ENCODE peak calls at places on chromosomes 13 and 19, in six cellular contexts. D is left ventricle myocardium inferior, Q is OCI-LY7, K is PC-3, U is RWPE2, S is heart right ventricle. I is an unnamed sample. For H3K4me1, the result is how much of the 10 kb centered on the place peaks cover.

GRCh38 chr13:54373211-54373610 is 1344.6 kb downstream of the OLFM4 start:
- DNase-seq in S (no peak), U (no peak), K (no peak), Q (no peak), D (no peak), I (no peak)

GRCh38 chr19:21568816-21569496 is 63.6 kb downstream of the ZNF429 start:
- DNase-seq in D (peak), S (peak), K (no peak), Q (no peak), U (no peak), I (peak)

GRCh38 chr13:21034602-21035190 is 26.7 kb downstream of the LATS2 start:
- DNase-seq in Q (no peak), S (peak), U (no peak), K (peak), D (peak), I (no peak)

GRCh38 chr13:74093691-74094090 is 40.5 kb downstream of the KLF12 start:
- DNase-seq in Q (no peak), S (no peak), K (no peak), U (no peak), D (no peak), I (no peak)

GRCh38 chr13:49791214-49791752 is 1.2 kb downstream of the KPNA3 start:
- DNase-seq in Q (peak), U (no peak), D (no peak), K (peak), S (no peak), I (peak)

GRCh38 chr13:49336655-49337054 is 88.9 kb downstream of the CDADC1 start:
- DNase-seq in D (no peak), Q (no peak), S (no peak), K (no peak), U (no peak), I (no peak)

GRCh38 chr13:44188257-44188656 is 185.4 kb upstream of the SERP2 start:
- DNase-seq in S (no peak), D (no peak), U (peak), K (peak), Q (no peak), I (no peak)

GRCh38 chr13:44368062-44368591 is 5.5 kb upstream of the SERP2 start:
- DNase-seq in U (no peak), K (no peak), Q (no peak), D (no peak), S (no peak), I (no peak)

GRCh38 chr19:2983351-2984195 is 6.2 kb downstream of the TLE6 start:
- DNase-seq in Q (peak), D (peak), S (peak), U (no peak), K (peak), I (no peak)

GRCh38 chr19:18282021-18282787 is 782 bp upstream of the JUND start:
- DNase-seq in K (peak), U (no peak), S (peak), D (no peak), Q (peak), I (no peak)

GRCh38 chr13:112907286-112907685 is 61.7 kb upstream of the MCF2L start:
- DNase-seq in U (no peak), S (no peak), D (no peak), Q (no peak), K (no peak), I (no peak)

GRCh38 chr19:43636121-43636683 is 3.4 kb downstream of the CADM4 start:
- DNase-seq in U (no peak), K (no peak), D (no peak), S (no peak), Q (no peak), I (no peak)

GRCh38 chr13:70171151-70171550 is 62.9 kb upstream of the KLHL1 start:
- DNase-seq in U (no peak), D (no peak), K (peak), Q (no peak), S (no peak), I (no peak)

GRCh38 chr13:29619995-29620394 is 24.5 kb upstream of the SLC7A1 start:
- DNase-seq in U (no peak), Q (no peak), D (no peak), S (no peak), K (no peak), I (no peak)

GRCh38 chr19:590396-590745 is 690 bp downstream of the HCN2 start:
- DNase-seq in K (peak), Q (no peak), D (no peak), S (no peak), U (no peak), I (no peak)

GRCh38 chr13:34458756-34459462 is 483.2 kb upstream of the NBEA start:
- DNase-seq in K (no peak), Q (no peak), U (no peak), D (peak), S (no peak), I (no peak)

GRCh38 chr13:102195566-102196462 is 206.0 kb downstream of the FGF14 start:
- DNase-seq in K (peak), Q (no peak), S (no peak), U (no peak), D (no peak), I (no peak)

GRCh38 chr13:24618219-24618955 is 61.8 kb upstream of the ATP12A start:
- DNase-seq in D (no peak), Q (peak), K (no peak), S (no peak), U (no peak), I (no peak)

GRCh38 chr13:24223341-24224231 is 63.1 kb downstream of the SPATA13 start:
- DNase-seq in U (no peak), D (no peak), S (no peak), Q (no peak), K (no peak), I (no peak)

GRCh38 chr13:65841156-65841555 is 1389.0 kb downstream of the PCDH9 start:
- DNase-seq in Q (no peak), U (no peak), D (no peak), S (no peak), K (no peak), I (no peak)

GRCh38 chr19:51122112-51122981 is 2.4 kb upstream of the SIGLEC9 start:
- DNase-seq in D (no peak), U (no peak), K (no peak), Q (no peak), S (no peak), I (no peak)

GRCh38 chr19:5225486-5226345 is 114.9 kb downstream of the PTPRS start:
- DNase-seq in K (no peak), Q (peak), U (no peak), S (no peak), D (no peak), I (no peak)

GRCh38 chr19:34134190-34135032 is 37.9 kb upstream of the LSM14A start:
- DNase-seq in U (peak), S (peak), Q (peak), K (peak), D (peak), I (peak)

GRCh38 chr19:632228-633067 is 889 bp downstream of the POLRMT start:
- DNase-seq in D (no peak), U (no peak), Q (peak), K (peak), S (no peak), I (peak)

GRCh38 chr19:13033244-13033643 is 38.0 kb downstream of the NFIX start:
- DNase-seq in S (no peak), K (peak), D (no peak), U (no peak), Q (peak), I (no peak)
- H3K4me1 ChIP-seq in S (half or more), K (half or more), D (half or more), U (half or more), Q (under half), I (under half)

GRCh38 chr19:35716985-35717664 is 678 bp upstream of the KMT2B start:
- DNase-seq in S (peak), D (peak), Q (peak), U (peak), K (peak), I (peak)
- TF ChIP-seq CTCF in S (peak), D (peak), Q (peak), U (peak), K (peak), I (peak)

GRCh38 chr19:46412034-46412982 is 1.1 kb downstream of the CCDC8 start:
- DNase-seq in D (no peak), K (no peak), Q (no peak), S (no peak), U (no peak), I (no peak)

GRCh38 chr19:46412983-46413261 is 442 bp downstream of the CCDC8 start:
- DNase-seq in Q (no peak), K (no peak), D (no peak), S (no peak), U (no peak), I (no peak)

GRCh38 chr19:46410205-46411087 is 2.9 kb downstream of the CCDC8 start:
- DNase-seq in S (no peak), U (no peak), D (no peak), K (no peak), Q (peak), I (no peak)

GRCh38 chr19:46413262-46414031 is at the start of gene CCDC8:
- DNase-seq in S (peak), Q (no peak), K (no peak), U (peak), D (peak), I (no peak)

GRCh38 chr19:46411088-46412033 is 2.0 kb downstream of the CCDC8 start:
- DNase-seq in D (no peak), K (no peak), U (no peak), Q (no peak), S (no peak), I (no peak)
- H3K4me1 ChIP-seq in D (half or more), K (under half), U (under half), Q (under half), S (under half), I (under half)

DNA sequence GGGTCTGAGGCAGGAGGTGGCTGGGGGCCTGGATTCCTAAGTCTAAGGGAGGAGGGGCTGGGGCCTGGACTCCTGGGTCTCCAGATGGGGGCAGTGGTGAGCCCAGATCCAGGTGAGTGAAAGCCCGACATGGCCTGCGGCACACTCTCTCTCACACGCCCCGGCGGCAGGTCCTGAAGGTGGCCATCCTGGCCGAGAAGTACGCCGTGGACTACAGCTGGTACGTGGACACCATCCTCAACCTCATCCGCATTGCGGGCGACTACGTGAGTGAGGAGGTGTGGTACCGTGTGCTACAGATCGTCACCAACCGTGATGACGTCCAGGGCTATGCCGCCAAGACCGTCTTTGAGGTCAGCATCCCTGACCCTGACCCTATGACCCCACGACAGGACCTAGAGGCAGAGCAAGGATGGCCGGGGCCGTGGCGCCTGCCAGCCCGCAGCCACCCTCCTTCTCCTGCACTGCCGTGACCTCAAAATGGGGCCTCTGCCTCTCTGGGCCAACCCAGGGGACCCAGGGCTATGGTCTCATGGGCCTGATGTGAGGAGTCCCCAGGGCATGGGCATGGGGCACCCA is 13.2 kb downstream of the FUZ start:
- DNase-seq in S (no peak), D (no peak), Q (peak), K (no peak), U (no peak), I (no peak)
- TF ChIP-seq CTCF in S (no peak), D (no peak), Q (peak), K (peak), U (no peak), I (no peak)

GRCh38 chr19:49849433-49850220 is 1.3 kb upstream of the PTOV1 start:
- DNase-seq in U (no peak), K (no peak), D (no peak), Q (no peak), S (no peak), I (no peak)
- H3K4me1 ChIP-seq in U (under half), K (under half), D (under half), Q (under half), S (under half), I (under half)

DNA sequence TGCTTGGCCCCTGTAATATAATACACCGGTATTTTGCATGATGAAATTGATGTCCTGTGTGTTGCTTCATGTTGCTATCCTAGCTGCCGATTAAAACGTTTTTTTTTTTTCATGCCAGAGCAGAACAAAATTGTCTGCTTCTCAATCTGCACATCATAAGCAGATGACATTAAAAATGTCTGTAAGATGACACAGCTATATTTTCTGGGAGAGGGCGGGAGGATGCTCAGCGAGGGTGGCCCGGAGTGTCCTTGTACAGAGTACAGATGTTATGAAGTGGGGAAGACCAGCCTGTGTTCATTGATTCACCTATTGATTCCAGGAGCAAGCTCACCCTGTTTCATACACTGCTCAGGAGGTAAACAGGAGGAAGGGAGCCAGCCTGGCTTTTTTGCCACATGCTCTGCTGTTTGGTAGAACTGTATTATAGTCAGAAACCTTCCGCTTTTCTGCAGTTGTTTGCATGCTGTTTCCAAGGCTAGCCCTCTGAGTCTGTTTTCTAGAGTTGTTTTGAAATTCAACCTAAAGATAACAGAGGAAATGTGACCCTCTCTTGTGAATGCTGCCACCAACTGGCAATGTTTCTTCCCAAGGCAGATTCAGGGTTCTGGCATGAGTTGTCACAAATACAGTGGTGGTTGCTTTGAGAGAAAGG is 4.7 kb upstream of the IRS2 start:
- DNase-seq in Q (peak), S (no peak), D (no peak), U (no peak), K (peak), I (peak)
- TF ChIP-seq CTCF in Q (peak), S (peak), D (peak), U (peak), K (peak), I (peak)

GRCh38 chr13:40520916-40521315 is 145.5 kb downstream of the FOXO1 start:
- DNase-seq in S (no peak), U (no peak), K (no peak), D (no peak), Q (no peak), I (no peak)
- H3K4me1 ChIP-seq in S (under half), U (under half), K (under half), D (under half), Q (half or more), I (under half)

DNA sequence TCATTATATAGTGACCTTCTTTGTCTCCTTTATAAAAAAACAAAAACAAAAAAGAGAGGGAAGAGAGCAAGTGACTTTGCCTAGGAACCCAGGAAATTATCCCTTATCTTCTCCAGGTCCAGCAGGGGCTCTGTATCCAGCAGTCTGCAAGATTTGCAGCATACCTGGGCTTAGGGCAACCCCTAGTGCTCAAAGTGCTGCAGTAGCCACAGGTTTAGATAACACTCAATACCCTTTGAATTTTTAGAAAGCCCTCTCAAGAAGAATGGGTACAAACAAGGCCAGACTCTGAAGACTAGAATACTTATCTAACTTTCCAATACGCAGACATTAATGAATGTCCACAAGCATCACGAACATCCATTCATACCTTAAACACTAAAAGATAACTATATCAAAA is 43.2 kb downstream of the CCNA1 start:
- DNase-seq in D (no peak), K (peak), S (no peak), Q (peak), U (no peak), I (no peak)
- TF ChIP-seq CTCF in D (no peak), K (peak), S (no peak), Q (peak), U (peak), I (no peak)

DNA sequence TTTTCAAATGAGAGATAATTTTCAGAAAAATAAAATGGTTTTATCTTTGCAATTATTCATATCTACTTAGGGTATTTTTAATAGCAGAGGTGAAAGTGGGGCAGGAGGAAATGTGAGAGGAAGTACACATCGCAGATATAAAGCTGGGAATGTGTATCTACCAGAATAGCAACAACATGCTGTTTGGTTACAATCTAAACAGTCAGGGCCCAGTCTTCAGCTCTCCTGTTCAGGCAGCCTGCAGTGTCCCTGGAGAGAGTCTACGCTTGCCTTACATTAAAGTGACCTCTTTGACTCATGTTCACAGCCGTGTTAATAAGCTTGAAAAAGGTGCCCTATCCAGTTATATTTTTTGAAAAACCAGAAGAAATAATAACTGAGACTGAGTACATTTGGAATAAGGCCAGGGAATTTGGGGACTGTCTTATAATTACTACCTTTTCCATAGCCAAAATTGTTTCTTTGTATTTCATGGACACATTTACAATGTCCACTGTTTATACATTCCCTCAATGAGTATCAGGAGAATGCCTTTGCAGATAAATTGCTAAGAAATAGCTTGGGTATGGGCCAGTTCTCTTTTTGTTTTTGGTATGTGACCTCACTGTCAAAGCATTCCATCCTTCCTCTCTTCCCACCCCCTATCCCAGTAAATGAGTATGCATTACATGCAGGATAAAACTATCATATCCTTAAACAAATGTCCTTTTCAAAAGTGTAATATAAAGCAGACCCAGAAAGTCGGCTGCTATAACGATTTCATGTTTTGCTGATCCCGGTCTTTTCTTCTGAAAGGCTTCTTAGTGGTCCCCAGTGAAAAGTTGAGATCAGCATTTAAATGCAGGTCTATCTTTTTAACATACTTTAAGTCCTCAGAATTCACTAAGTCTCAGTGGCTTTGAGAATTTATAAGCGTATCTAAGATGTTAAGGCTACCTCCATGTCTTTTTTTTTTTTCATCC is 82.6 kb downstream of the PCDH9 start:
- DNase-seq in D (no peak), S (no peak), K (peak), U (no peak), Q (no peak), I (no peak)
- H3K4me1 ChIP-seq in D (half or more), S (under half), K (under half), U (under half), Q (under half), I (under half)